ENCODE peak calls at places on chromosome 7, in five cellular contexts. One of them, this sample, is unnamed.

GRCh38 chr7:41603985-41604384 is 98.9 kb downstream of the INHBA start:
- DNase-seq in LoVo: no peak
- DNase-seq in activated T-helper 1 cell treated with anti-CD3 and anti-CD28 coated beads, Interleukin-2, amount 50 U/mL, for 16 hours: no peak
- DNase-seq in activated CD4-positive, alpha-beta memory T cell treated with anti-CD3 and anti-CD28 coated beads, Interleukin-2, amount 10 ng/mL, durations not matched to agents 7 days and 5 days: no peak
- DNase-seq in AG08395: no peak
- DNase-seq in this sample: no peak

GRCh38 chr7:84454174-84454959 is 259.8 kb upstream of the SEMA3A start:
- DNase-seq in LoVo: no peak
- DNase-seq in activated T-helper 1 cell treated with anti-CD3 and anti-CD28 coated beads, Interleukin-2, amount 50 U/mL, for 16 hours: no peak
- DNase-seq in activated CD4-positive, alpha-beta memory T cell treated with anti-CD3 and anti-CD28 coated beads, Interleukin-2, amount 10 ng/mL, durations not matched to agents 7 days and 5 days: no peak
- DNase-seq in AG08395: peak
- DNase-seq in this sample: no peak

GRCh38 chr7:94423865-94424264 is 29.2 kb downstream of the COL1A2 start:
- DNase-seq in LoVo: no peak
- DNase-seq in activated T-helper 1 cell treated with anti-CD3 and anti-CD28 coated beads, Interleukin-2, amount 50 U/mL, for 16 hours: no peak
- DNase-seq in activated CD4-positive, alpha-beta memory T cell treated with anti-CD3 and anti-CD28 coated beads, Interleukin-2, amount 10 ng/mL, durations not matched to agents 7 days and 5 days: no peak
- DNase-seq in AG08395: peak
- DNase-seq in this sample: no peak

GRCh38 chr7:130971297-130971696 is 237.3 kb upstream of the KLF14 start:
- DNase-seq in LoVo: no peak
- DNase-seq in activated T-helper 1 cell treated with anti-CD3 and anti-CD28 coated beads, Interleukin-2, amount 50 U/mL, for 16 hours: no peak
- DNase-seq in activated CD4-positive, alpha-beta memory T cell treated with anti-CD3 and anti-CD28 coated beads, Interleukin-2, amount 10 ng/mL, durations not matched to agents 7 days and 5 days: peak
- DNase-seq in AG08395: no peak
- DNase-seq in this sample: no peak

GRCh38 chr7:6165521-6166325 is 106.7 kb downstream of the CYTH3 start:
- DNase-seq in LoVo: no peak
- DNase-seq in activated T-helper 1 cell treated with anti-CD3 and anti-CD28 coated beads, Interleukin-2, amount 50 U/mL, for 16 hours: no peak
- DNase-seq in activated CD4-positive, alpha-beta memory T cell treated with anti-CD3 and anti-CD28 coated beads, Interleukin-2, amount 10 ng/mL, durations not matched to agents 7 days and 5 days: no peak
- DNase-seq in AG08395: no peak
- DNase-seq in this sample: no peak

GRCh38 chr7:134186801-134187200 is 59.7 kb downstream of the LRGUK start:
- DNase-seq in LoVo: no peak
- DNase-seq in activated T-helper 1 cell treated with anti-CD3 and anti-CD28 coated beads, Interleukin-2, amount 50 U/mL, for 16 hours: no peak
- DNase-seq in activated CD4-positive, alpha-beta memory T cell treated with anti-CD3 and anti-CD28 coated beads, Interleukin-2, amount 10 ng/mL, durations not matched to agents 7 days and 5 days: no peak
- DNase-seq in AG08395: no peak
- DNase-seq in this sample: no peak

GRCh38 chr7:131544449-131545425 is 11.7 kb downstream of the PODXL start:
- DNase-seq in LoVo: no peak
- DNase-seq in activated T-helper 1 cell treated with anti-CD3 and anti-CD28 coated beads, Interleukin-2, amount 50 U/mL, for 16 hours: no peak
- DNase-seq in activated CD4-positive, alpha-beta memory T cell treated with anti-CD3 and anti-CD28 coated beads, Interleukin-2, amount 10 ng/mL, durations not matched to agents 7 days and 5 days: no peak
- DNase-seq in AG08395: peak
- DNase-seq in this sample: no peak

GRCh38 chr7:94284120-94284519 is 110.6 kb upstream of the COL1A2 start:
- DNase-seq in LoVo: no peak
- DNase-seq in activated T-helper 1 cell treated with anti-CD3 and anti-CD28 coated beads, Interleukin-2, amount 50 U/mL, for 16 hours: no peak
- DNase-seq in activated CD4-positive, alpha-beta memory T cell treated with anti-CD3 and anti-CD28 coated beads, Interleukin-2, amount 10 ng/mL, durations not matched to agents 7 days and 5 days: no peak
- DNase-seq in AG08395: no peak
- DNase-seq in this sample: no peak

GRCh38 chr7:121085922-121086321 is 97.4 kb downstream of the CPED1 start:
- DNase-seq in LoVo: no peak
- DNase-seq in activated T-helper 1 cell treated with anti-CD3 and anti-CD28 coated beads, Interleukin-2, amount 50 U/mL, for 16 hours: no peak
- DNase-seq in activated CD4-positive, alpha-beta memory T cell treated with anti-CD3 and anti-CD28 coated beads, Interleukin-2, amount 10 ng/mL, durations not matched to agents 7 days and 5 days: no peak
- DNase-seq in AG08395: peak
- DNase-seq in this sample: no peak

GRCh38 chr7:141076377-141076776 is 2.5 kb downstream of the TMEM178B start:
- DNase-seq in LoVo: no peak
- DNase-seq in activated T-helper 1 cell treated with anti-CD3 and anti-CD28 coated beads, Interleukin-2, amount 50 U/mL, for 16 hours: no peak
- DNase-seq in activated CD4-positive, alpha-beta memory T cell treated with anti-CD3 and anti-CD28 coated beads, Interleukin-2, amount 10 ng/mL, durations not matched to agents 7 days and 5 days: no peak
- DNase-seq in AG08395: no peak
- DNase-seq in this sample: no peak